ENCODE peak calls at places on chromosomes 2 and 18, in five cellular contexts. U is NCI-H774, L is GM23248, S is naive B cell, T is NCI-H2029. D is an unnamed sample.

GRCh38 chr18:41761329-41762028 is 193.6 kb upstream of the PIK3C3 start:
- DNase-seq in T (no peak), S (no peak), L (peak; percentile 94), U (no peak), D (peak; percentile 72)

GRCh38 chr2:98102878-98103277 is 15.9 kb downstream of the VWA3B start:
- DNase-seq in S (no peak), T (no peak), L (no peak), U (no peak), D (no peak)

GRCh38 chr2:25411753-25412152 is 70.0 kb upstream of the DNMT3A start:
- DNase-seq in U (no peak), L (no peak), T (no peak), S (no peak), D (no peak)

GRCh38 chr2:230906471-230907230 is 18.4 kb downstream of the GPR55 start:
- DNase-seq in S (no peak), L (no peak), U (no peak), T (no peak), D (no peak)

GRCh38 chr2:116948258-116948657 is 866.2 kb upstream of the DDX18 start:
- DNase-seq in T (no peak), L (no peak), U (no peak), S (no peak), D (no peak)

GRCh38 chr2:10911291-10912075 is at the start of gene KCNF1:
- DNase-seq in S (no peak), T (peak; percentile 52), L (peak; percentile 88), U (peak; percentile 40), D (no peak)

GRCh38 chr2:209977386-209978239 is 24.8 kb upstream of the RPE start:
- DNase-seq in S (peak; percentile 25), T (no peak), U (peak; percentile 7), L (peak; percentile 58), D (no peak)

GRCh38 chr2:231007159-231008045 is 11.5 kb downstream of the SPATA3 start:
- DNase-seq in S (no peak), L (no peak), T (no peak), U (no peak), D (no peak)

GRCh38 chr2:171772373-171772772 is 85.1 kb downstream of the DYNC1I2 start:
- DNase-seq in L (no peak), T (no peak), U (no peak), S (no peak), D (no peak)

D was measured in kidney epithelial cell.